ENCODE peak calls at places on chromosomes 4 and X, in four cellular contexts. S is body of pancreas, T is osteocyte, V is epithelial cell of esophagus. B is an unnamed sample.

GRCh38 chrX:122504026-122504425 is 680.1 kb upstream of the GRIA3 start:
- DNase-seq in S (no peak), T (no peak), V (peak), B (no peak)

GRCh38 chrX:63394872-63395271 is 43.7 kb upstream of the SPIN4 start:
- DNase-seq in S (no peak), V (no peak), T (no peak), B (no peak)

GRCh38 chr4:8641931-8642650 is 49.5 kb downstream of the CPZ start:
- DNase-seq in T (no peak), V (no peak), S (no peak), B (no peak)

GRCh38 chrX:135003876-135004623 is 13.3 kb downstream of the SMIM10 start:
- DNase-seq in V (peak), T (peak), S (peak), B (peak)

GRCh38 chr4:39976945-39977488 is 694 bp downstream of the PDS5A start:
- DNase-seq in V (peak), S (peak), T (peak), B (peak)

GRCh38 chrX:41922694-41923171 is 621 bp downstream of the CASK start:
- DNase-seq in V (peak), T (no peak), S (peak), B (no peak)

GRCh38 chr4:99715286-99715685 is 57.7 kb upstream of the C4orf54 start:
- DNase-seq in S (no peak), V (peak), T (no peak), B (no peak)

GRCh38 chr4:26094076-26094475 is 180.1 kb downstream of the SMIM20 start:
- DNase-seq in T (no peak), S (no peak), V (no peak), B (no peak)

GRCh38 chrX:31139966-31140365 is 68.1 kb upstream of the FTHL17 start:
- DNase-seq in T (no peak), V (no peak), S (no peak), B (no peak)

GRCh38 chr4:71201817-71202576 is 136.8 kb upstream of the SLC4A4 start:
- DNase-seq in T (no peak), S (no peak), V (no peak), B (no peak)

GRCh38 chrX:17025903-17026302 is 79.4 kb downstream of the REPS2 start:
- DNase-seq in V (no peak), S (no peak), T (no peak), B (no peak)

GRCh38 chr4:118835896-118836762 is at the start of gene SEC24D:
- DNase-seq in T (peak), V (peak), S (peak), B (peak)

GRCh38 chrX:132414404-132414803 is 74.4 kb downstream of the MBNL3 start:
- DNase-seq in T (no peak), V (no peak), S (no peak), B (no peak)

GRCh38 chr4:100095729-100096595 is 94.3 kb downstream of the DDIT4L start:
- DNase-seq in T (no peak), V (peak), S (peak), B (peak)